ENCODE peak calls at places on chromosomes 7 and 10, in eight cellular contexts. M is GM06990; Q is H1; K is CD4-positive, alpha-beta memory T cell; H is spleen; B is endodermal cell; J is cardiac muscle cell; U is right atrium auricular region. V is an unnamed sample.
A peak's percentile ranks its signal among the peaks of the same experiment; 100 is the strongest.

GRCh38 chr7:131625817-131626372 is 69.5 kb upstream of the PODXL start:
- DNase-seq in J (peak; percentile 51), M (no peak), H (no peak), B (peak; percentile 96), Q (peak; percentile 82), K (no peak), U (peak; percentile 72), V (peak; percentile 89)

GRCh38 chr10:7408494-7409044 is 2.3 kb downstream of the SFMBT2 start:
- DNase-seq in B (peak; percentile 83), H (peak; percentile 91), U (no peak), J (peak; percentile 79), M (no peak), K (peak; percentile 26), Q (no peak), V (peak; percentile 79)

GRCh38 chr7:121023683-121024507 is 35.4 kb downstream of the CPED1 start:
- DNase-seq in M (no peak), J (no peak), H (no peak), Q (no peak), U (no peak), B (no peak), K (no peak), V (no peak)

GRCh38 chr7:102101926-102102325 is 184.7 kb upstream of the SH2B2 start:
- DNase-seq in U (no peak), M (no peak), Q (no peak), H (no peak), J (no peak), B (peak; percentile 39), K (no peak), V (no peak)

GRCh38 chr7:54824655-54825054 is 65.6 kb upstream of the SEC61G start:
- DNase-seq in M (no peak), U (no peak), H (no peak), Q (no peak), B (no peak), K (no peak), J (no peak), V (no peak)

GRCh38 chr7:35734001-35734483 is 39.1 kb upstream of the HERPUD2 start:
- DNase-seq in M (no peak), U (no peak), Q (no peak), K (no peak), H (no peak), J (no peak), B (no peak), V (no peak)

GRCh38 chr7:40306596-40306995 is 171.8 kb downstream of the SUGCT start:
- DNase-seq in Q (no peak), U (no peak), H (no peak), J (no peak), B (no peak), K (no peak), M (no peak), V (no peak)

GRCh38 chr7:108204281-108204796 is 74.2 kb upstream of the LAMB4 start:
- DNase-seq in J (no peak), K (no peak), M (no peak), B (no peak), U (no peak), Q (no peak), H (no peak), V (no peak)

GRCh38 chr10:49023071-49023470 is 83.4 kb upstream of the LRRC18 start:
- DNase-seq in J (no peak), U (no peak), K (no peak), B (no peak), M (no peak), Q (no peak), H (no peak), V (no peak)

GRCh38 chr10:50740351-50740688 is 584 bp downstream of the ASAH2B start:
- DNase-seq in B (no peak), U (no peak), H (peak; percentile 30), Q (no peak), M (no peak), J (peak; percentile 41), K (no peak), V (no peak)

GRCh38 chr10:99999319-100000108 is 10.2 kb downstream of the DNMBP start:
- DNase-seq in J (no peak), Q (no peak), U (no peak), M (no peak), B (no peak), K (no peak), H (no peak), V (no peak)

GRCh38 chr7:105584165-105584564 is 2.9 kb upstream of the EFCAB10 start:
- DNase-seq in M (no peak), K (no peak), U (no peak), Q (no peak), B (no peak), H (no peak), J (no peak), V (no peak)

GRCh38 chr10:119489572-119490326 is 52.8 kb downstream of the RGS10 start:
- DNase-seq in K (peak; percentile 64), J (peak; percentile 53), M (peak; percentile 87), B (peak; percentile 93), Q (peak; percentile 53), U (no peak), H (peak; percentile 88), V (peak; percentile 93)

GRCh38 chr7:90518630-90519029 is 49.2 kb downstream of the PTTG1IP2 start:
- DNase-seq in K (no peak), M (no peak), Q (no peak), H (no peak), B (no peak), U (no peak), J (no peak), V (no peak)

GRCh38 chr10:11242443-11243386 is 225.0 kb downstream of the CELF2 start:
- DNase-seq in U (no peak), K (no peak), J (no peak), B (no peak), Q (no peak), H (peak; percentile 89), M (peak; percentile 89), V (no peak)

GRCh38 chr10:12388671-12389070 is 39.3 kb downstream of the CAMK1D start:
- DNase-seq in H (no peak), B (no peak), M (no peak), U (no peak), Q (no peak), K (no peak), J (no peak), V (no peak)

GRCh38 chr7:137345799-137346449 is 2.4 kb upstream of the PTN start:
- DNase-seq in M (no peak), K (no peak), J (no peak), H (no peak), Q (no peak), B (no peak), U (no peak), V (no peak)

GRCh38 chr10:71059059-71059818 is 153.1 kb upstream of the UNC5B start:
- DNase-seq in H (no peak), U (no peak), Q (no peak), J (no peak), M (no peak), K (no peak), B (no peak), V (no peak)

GRCh38 chr7:96330193-96330592 is 8.3 kb upstream of the SLC25A13 start:
- DNase-seq in Q (no peak), U (no peak), K (no peak), B (no peak), J (no peak), M (no peak), H (no peak), V (no peak)

GRCh38 chr7:123024989-123025758 is 29.7 kb upstream of the TAS2R16 start:
- DNase-seq in B (no peak), U (no peak), H (no peak), K (no peak), Q (no peak), J (no peak), M (no peak), V (no peak)

GRCh38 chr7:75966209-75966961 is 28.0 kb downstream of the TMEM120A start:
- DNase-seq in U (peak; percentile 90), H (peak; percentile 59), Q (no peak), M (no peak), K (no peak), B (no peak), J (no peak), V (no peak)

GRCh38 chr10:30420266-30420665 is 13.7 kb upstream of the MAP3K8 start:
- DNase-seq in B (no peak), Q (no peak), M (peak; percentile 60), H (no peak), J (no peak), U (no peak), K (no peak), V (no peak)

GRCh38 chr7:94706991-94707390 is 51.1 kb upstream of the SGCE start:
- DNase-seq in Q (no peak), U (no peak), M (no peak), K (no peak), J (no peak), H (no peak), B (no peak), V (no peak)

GRCh38 chr7:140029072-140029471 is 33.7 kb downstream of the PARP12 start:
- DNase-seq in Q (no peak), H (no peak), J (no peak), B (no peak), M (no peak), K (no peak), U (no peak), V (no peak)

GRCh38 chr10:18043148-18043547 is 91.4 kb downstream of the SLC39A12 start:
- DNase-seq in H (no peak), Q (no peak), K (no peak), U (no peak), M (no peak), B (no peak), J (no peak), V (no peak)

GRCh38 chr10:101018600-101019439 is 12.1 kb downstream of the PDZD7 start:
- DNase-seq in Q (no peak), U (peak; percentile 85), J (peak; percentile 89), K (peak; percentile 53), M (peak; percentile 67), H (peak; percentile 86), B (peak; percentile 98), V (peak; percentile 97)
- H3K4me3 ChIP-seq in Q (peak overlapping the region; percentile 48), U (no peak overlapping the region), J (no peak overlapping the region), K (no peak overlapping the region), M (no peak overlapping the region), H (no peak overlapping the region), B (no peak overlapping the region), V (peak overlapping the region; percentile 40)

GRCh38 chr7:127392182-127392565 is 334 bp downstream of the ZNF800 start:
- DNase-seq in K (peak; percentile 73), M (peak; percentile 87), U (no peak), B (no peak), J (peak; percentile 74), Q (no peak), H (peak; percentile 95), V (peak; percentile 69)
- H3K27me3 ChIP-seq in K (no peaks in the 10 kb centered on the region), M (no peaks in the 10 kb centered on the region), U (no peaks in the 10 kb centered on the region), B (peaks cover 22% of the 10 kb centered on the region), J (peaks cover 13% of the 10 kb centered on the region), Q (peaks cover 5% of the 10 kb centered on the region), H (no peaks in the 10 kb centered on the region), V (peaks cover 42% of the 10 kb centered on the region)

DNA sequence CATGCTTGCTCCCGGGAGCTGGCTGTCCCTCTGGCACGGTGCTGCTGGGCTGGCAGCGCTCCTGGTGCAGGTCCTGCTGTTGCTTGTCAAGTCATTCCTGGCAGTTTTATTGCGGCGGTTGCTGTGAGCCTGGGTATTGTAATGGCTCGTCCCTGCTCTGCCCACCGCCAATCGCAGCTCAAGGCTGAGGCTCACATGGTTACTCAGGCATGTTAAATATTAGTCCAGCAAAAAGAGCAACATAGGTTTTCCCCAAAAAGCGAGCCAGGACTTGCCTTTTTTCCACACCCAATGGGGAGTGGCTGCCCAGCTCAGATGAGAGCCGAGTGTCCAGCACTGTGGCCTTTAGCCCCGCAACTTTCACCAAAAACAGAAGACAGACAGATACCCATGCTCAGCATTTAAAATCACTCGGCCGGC is 492.9 kb upstream of the FOXK1 start:
- DNase-seq in B (no peak), J (no peak), K (no peak), M (no peak), Q (no peak), U (peak; percentile 67), H (no peak), V (no peak)
- H3K4me3 ChIP-seq in B (no peak overlapping the region), J (no peak overlapping the region), K (no peak overlapping the region), M (no peak overlapping the region), Q (no peak overlapping the region), U (no peak overlapping the region), H (no peak overlapping the region), V (no peak overlapping the region)

GRCh38 chr10:128543186-128543585 is 417.0 kb upstream of the MKI67 start:
- DNase-seq in Q (no peak), M (no peak), J (no peak), K (no peak), B (no peak), U (no peak), H (no peak), V (no peak)
- H3K27me3 ChIP-seq in Q (no peaks in the 10 kb centered on the region), M (no peaks in the 10 kb centered on the region), J (no peaks in the 10 kb centered on the region), K (peaks cover 6% of the 10 kb centered on the region), B (peaks cover 27% of the 10 kb centered on the region), U (no peaks in the 10 kb centered on the region), H (peaks cover 36% of the 10 kb centered on the region), V (no peaks in the 10 kb centered on the region)

V was measured in H7.